ENCODE peak calls at places on chromosomes 1 and 21, in four cellular contexts. D is esophagus squamous epithelium, K is H1, Q is PC-3. Y is an unnamed sample.

GRCh38 chr1:7303554-7304347 is 467.3 kb upstream of the VAMP3 start:
- DNase-seq in Q (no peak), D (no peak), K (no peak), Y (no peak)

GRCh38 chr1:82818596-82818995 is 1017.9 kb downstream of the ADGRL2 start:
- DNase-seq in Q (no peak), D (no peak), K (no peak), Y (no peak)

GRCh38 chr1:13478687-13479086 is 35.1 kb downstream of the LRRC38 start:
- DNase-seq in K (no peak), D (no peak), Q (no peak), Y (no peak)

GRCh38 chr1:8831329-8831728 is 13.9 kb upstream of the RERE start:
- DNase-seq in K (no peak), Q (no peak), D (no peak), Y (no peak)

GRCh38 chr1:111139234-111139955 is 498 bp downstream of the DRAM2 start:
- DNase-seq in Q (peak; percentile 57), D (no peak), K (peak; percentile 13), Y (peak; percentile 4)

GRCh38 chr1:8629241-8630091 is 188.0 kb downstream of the RERE start:
- DNase-seq in Q (no peak), K (no peak), D (no peak), Y (no peak)

GRCh38 chr21:15731243-15731613 is 1.4 kb downstream of the USP25 start:
- DNase-seq in D (no peak), Q (peak; percentile 86), K (no peak), Y (no peak)

GRCh38 chr1:183734600-183735036 is 70.3 kb upstream of the RGL1 start:
- DNase-seq in D (no peak), Q (no peak), K (no peak), Y (no peak)

GRCh38 chr1:43238991-43239469 is 30.8 kb upstream of the TMEM125 start:
- DNase-seq in D (no peak), K (no peak), Q (no peak), Y (no peak)

GRCh38 chr1:9766759-9767442 is 56.9 kb downstream of the CLSTN1 start:
- DNase-seq in Q (peak; percentile 96), D (no peak), K (no peak), Y (peak; percentile 96)

GRCh38 chr1:165116732-165117131 is 239.8 kb downstream of the LMX1A start:
- DNase-seq in K (no peak), Q (peak; percentile 97), D (no peak), Y (peak; percentile 25)

GRCh38 chr1:19825298-19825697 is 10.2 kb upstream of the RNF186 start:
- DNase-seq in D (no peak), Q (no peak), K (peak; percentile 36), Y (no peak)

GRCh38 chr21:37673801-37674575 is 242.3 kb downstream of the KCNJ6 start:
- DNase-seq in K (no peak), Q (peak; percentile 8), D (no peak), Y (no peak)

GRCh38 chr1:31003613-31004230 is 61.8 kb downstream of the PUM1 start:
- DNase-seq in Q (no peak), D (no peak), K (no peak), Y (no peak)

GRCh38 chr1:212648431-212648830 is 39.9 kb downstream of the ATF3 start:
- DNase-seq in Q (no peak), K (no peak), D (no peak), Y (no peak)

GRCh38 chr1:207140536-207140935 is 36.5 kb downstream of the C4BPA start:
- DNase-seq in K (no peak), Q (peak; percentile 63), D (no peak), Y (no peak)

GRCh38 chr1:83901547-83902155 is 97.3 kb downstream of the TTLL7 start:
- DNase-seq in Q (peak; percentile 97), D (no peak), K (no peak), Y (peak; percentile 78)

GRCh38 chr1:220222939-220223338 is 49.3 kb downstream of the RAB3GAP2 start:
- DNase-seq in Q (no peak), D (no peak), K (no peak), Y (no peak)

GRCh38 chr1:156126043-156126700 is 11.7 kb downstream of the LMNA start:
- DNase-seq in K (no peak), D (peak; percentile 42), Q (peak; percentile 99), Y (peak; percentile 92)

GRCh38 chr1:210250665-210250997 is 18.0 kb downstream of the SERTAD4 start:
- DNase-seq in Q (peak; percentile 25), D (no peak), K (no peak), Y (no peak)

GRCh38 chr1:62989497-62989896 is 205.6 kb downstream of the ATG4C start:
- DNase-seq in D (no peak), Q (peak; percentile 30), K (no peak), Y (no peak)

GRCh38 chr1:66271904-66272254 is 262.1 kb upstream of the SGIP1 start:
- DNase-seq in K (no peak), Q (peak; percentile 30), D (no peak), Y (no peak)

GRCh38 chr1:200625381-200625824 is 4.9 kb upstream of the KIF14 start:
- DNase-seq in Q (no peak), D (no peak), K (no peak), Y (no peak)
- H3K4me3 ChIP-seq in Q (no peak overlapping the region), D (no peak overlapping the region), K (no peak overlapping the region), Y (no peak overlapping the region)

GRCh38 chr1:173410133-173410793 is 66.9 kb upstream of the PRDX6 start:
- DNase-seq in Q (peak; percentile 93), K (no peak), D (no peak), Y (no peak)
- H3K4me3 ChIP-seq in Q (no peak overlapping the region), K (no peak overlapping the region), D (no peak overlapping the region), Y (no peak overlapping the region)

GRCh38 chr1:36950588-36950987 is 83.7 kb downstream of the GRIK3 start:
- DNase-seq in D (no peak), Q (no peak), K (no peak), Y (no peak)
- H3K4me3 ChIP-seq in D (no peak overlapping the region), Q (no peak overlapping the region), K (no peak overlapping the region), Y (no peak overlapping the region)

GRCh38 chr21:32687946-32688345 is 39.9 kb downstream of the SYNJ1 start:
- DNase-seq in Q (no peak), K (no peak), D (no peak), Y (no peak)

DNA sequence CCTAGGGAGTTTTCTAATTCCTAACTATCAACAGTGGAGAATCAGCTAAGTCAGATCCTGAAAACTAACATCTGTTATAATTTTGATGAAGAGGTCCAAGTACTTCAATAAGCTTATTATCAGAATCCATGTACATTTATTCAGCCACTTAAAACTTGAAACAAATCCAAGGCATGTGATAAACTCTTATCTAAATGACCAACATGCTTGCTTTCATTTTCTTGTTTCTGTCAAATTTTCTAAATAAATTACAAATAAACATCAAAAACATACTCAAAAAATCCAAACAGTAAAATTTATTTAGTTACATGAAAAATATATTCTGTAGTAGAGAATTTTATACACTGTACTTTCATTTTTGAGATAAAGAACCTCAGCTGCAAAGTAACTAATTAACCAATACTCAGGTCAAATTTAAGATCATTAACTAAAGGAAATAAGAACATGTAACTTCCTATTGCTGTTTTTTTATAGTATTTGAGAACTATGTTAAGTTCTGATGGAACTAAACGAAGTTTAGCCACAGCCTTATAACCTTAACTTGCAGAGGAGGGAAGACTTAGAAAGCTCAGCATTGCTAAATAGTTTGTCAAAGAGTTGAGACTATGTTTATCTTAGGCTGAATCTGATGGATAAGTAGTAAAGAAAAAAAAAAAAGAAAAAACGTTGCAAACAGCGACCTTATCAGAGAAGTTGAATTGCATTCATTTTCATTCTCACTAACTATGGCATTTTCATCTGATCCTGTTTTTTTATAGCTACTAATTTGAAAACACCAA is 44.9 kb downstream of the SYNJ1 start:
- DNase-seq in Q (no peak), K (no peak), D (no peak), Y (no peak)
- H3K4me3 ChIP-seq in Q (no peak overlapping the region), K (no peak overlapping the region), D (no peak overlapping the region), Y (no peak overlapping the region)

GRCh38 chr1:226026833-226027232 is 27.7 kb upstream of the SDE2 start:
- DNase-seq in D (no peak), K (no peak), Q (no peak), Y (no peak)

GRCh38 chr1:226027861-226028260 is 28.7 kb upstream of the SDE2 start:
- DNase-seq in Q (peak; percentile 23), D (no peak), K (no peak), Y (no peak)

GRCh38 chr1:226033599-226034390 is 28.7 kb upstream of the H3-3A start:
- DNase-seq in Q (no peak), D (no peak), K (no peak), Y (no peak)

GRCh38 chr1:226029093-226029496 is 30.0 kb upstream of the SDE2 start:
- DNase-seq in D (no peak), Q (no peak), K (no peak), Y (no peak)

GRCh38 chr1:226029568-226030225 is 30.6 kb upstream of the SDE2 start:
- DNase-seq in K (no peak), D (no peak), Q (no peak), Y (no peak)
- H3K4me3 ChIP-seq in K (no peak overlapping the region), D (no peak overlapping the region), Q (no peak overlapping the region), Y (no peak overlapping the region)

GRCh38 chr1:117902944-117903343 is 26.5 kb downstream of the GDAP2 start:
- DNase-seq in Q (no peak), D (no peak), K (no peak), Y (no peak)
- H3K4me3 ChIP-seq in Q (no peak overlapping the region), D (no peak overlapping the region), K (no peak overlapping the region), Y (no peak overlapping the region)

GRCh38 chr21:44931501-44932365 is 8.1 kb upstream of the SLX9 start:
- DNase-seq in K (no peak), Q (peak; percentile 49), D (no peak), Y (no peak)

GRCh38 chr21:44931137-44931500 is 8.7 kb upstream of the SLX9 start:
- DNase-seq in Q (peak; percentile 77), K (no peak), D (no peak), Y (no peak)

GRCh38 chr21:44930543-44930981 is 9.3 kb upstream of the SLX9 start:
- DNase-seq in K (no peak), Q (peak; percentile 72), D (no peak), Y (no peak)

GRCh38 chr21:44929242-44929798 is 8.6 kb upstream of the ITGB2 start:
- DNase-seq in K (no peak), D (no peak), Q (peak; percentile 26), Y (no peak)

GRCh38 chr21:44929799-44930542 is 9.3 kb upstream of the ITGB2 start:
- DNase-seq in Q (no peak), K (no peak), D (no peak), Y (no peak)
- H3K4me3 ChIP-seq in Q (no peak overlapping the region), K (no peak overlapping the region), D (no peak overlapping the region), Y (no peak overlapping the region)

GRCh38 chr1:41362749-41363631 is 1.8 kb downstream of the FOXO6 start:
- DNase-seq in D (no peak), K (no peak), Q (no peak), Y (no peak)
- H3K4me3 ChIP-seq in D (no peak overlapping the region), K (peak overlapping the region; percentile 43), Q (no peak overlapping the region), Y (peak overlapping the region; percentile 47)

GRCh38 chr1:3471356-3472087 is 17.1 kb downstream of the ARHGEF16 start:
- DNase-seq in D (no peak), Q (no peak), K (peak; percentile 73), Y (peak; percentile 16)
- H3K4me3 ChIP-seq in D (no peak overlapping the region), Q (no peak overlapping the region), K (no peak overlapping the region), Y (no peak overlapping the region)

GRCh38 chr1:44808063-44808937 is at the start of gene BTBD19:
- DNase-seq in Q (no peak), K (no peak), D (no peak), Y (peak; percentile 76)
- H3K4me3 ChIP-seq in Q (no peak within 1 kb of the TSS), K (no peak within 1 kb of the TSS), D (peak within 1 kb of the TSS; percentile 31), Y (peak within 1 kb of the TSS; percentile 49)

Y was measured in skeletal muscle cell.